ENCODE peak calls at places on chromosome 19, in ten cellular contexts. E is IMR-90; O is Peyer's patch; M is neuronal stem cell; N is adrenal gland; L is upper lobe of right lung; P is astrocyte; I is thyroid gland; D is CD4-positive, CD25-positive, alpha-beta regulatory T cell; S is heart left ventricle. B is an unnamed sample.

GRCh38 chr19:54315956-54316355 is 3.0 kb upstream of the LILRA5 start:
- DNase-seq in E (no peak), O (no peak), M (no peak), N (no peak), L (no peak), P (no peak), I (no peak), D (no peak), S (no peak), B (no peak)

GRCh38 chr19:5572556-5573286 is 5.0 kb upstream of the TINCR start:
- DNase-seq in E (no peak), O (peak; percentile 70), M (no peak), N (no peak), L (no peak), P (no peak), I (no peak), D (no peak), S (no peak), B (no peak)

GRCh38 chr19:7815325-7815724 is 14.7 kb upstream of the EVI5L start:
- DNase-seq in E (no peak), O (no peak), M (no peak), N (no peak), L (no peak), P (no peak), I (no peak), D (no peak), S (no peak), B (peak; percentile 81)

GRCh38 chr19:57466489-57466888 is 9.5 kb upstream of the VN1R1 start:
- DNase-seq in E (no peak), O (no peak), M (no peak), N (no peak), L (no peak), P (no peak), I (no peak), D (no peak), S (peak; percentile 59), B (no peak)

GRCh38 chr19:50898018-50898417 is 13.2 kb downstream of the KLK4 start:
- DNase-seq in E (no peak), O (no peak), M (no peak), N (no peak), L (no peak), P (no peak), I (no peak), D (no peak), S (no peak), B (no peak)

GRCh38 chr19:55161571-55162322 is 4.2 kb upstream of the TNNI3 start:
- DNase-seq in E (no peak), O (no peak), M (no peak), N (no peak), L (no peak), P (no peak), I (no peak), D (no peak), S (no peak), B (no peak)

GRCh38 chr19:19661675-19662251 is 1.7 kb downstream of the ATP13A1 start:
- DNase-seq in E (no peak), O (peak; percentile 70), M (no peak), N (no peak), L (no peak), P (no peak), I (no peak), D (peak; percentile 45), S (no peak), B (peak; percentile 79)

GRCh38 chr19:18677156-18677555 is 6.3 kb upstream of the CRTC1 start:
- DNase-seq in E (no peak), O (no peak), M (no peak), N (no peak), L (no peak), P (no peak), I (no peak), D (no peak), S (no peak), B (no peak)

GRCh38 chr19:16117594-16118033 is 5.9 kb downstream of the RAB8A start:
- DNase-seq in E (no peak), O (peak; percentile 67), M (no peak), N (no peak), L (no peak), P (no peak), I (no peak), D (no peak), S (no peak), B (peak; percentile 84)

GRCh38 chr19:2254052-2254872 is 2.0 kb downstream of the JSRP1 start:
- DNase-seq in E (peak; percentile 23), O (no peak), M (peak; percentile 67), N (no peak), L (no peak), P (no peak), I (no peak), D (no peak), S (no peak), B (no peak)

DNA sequence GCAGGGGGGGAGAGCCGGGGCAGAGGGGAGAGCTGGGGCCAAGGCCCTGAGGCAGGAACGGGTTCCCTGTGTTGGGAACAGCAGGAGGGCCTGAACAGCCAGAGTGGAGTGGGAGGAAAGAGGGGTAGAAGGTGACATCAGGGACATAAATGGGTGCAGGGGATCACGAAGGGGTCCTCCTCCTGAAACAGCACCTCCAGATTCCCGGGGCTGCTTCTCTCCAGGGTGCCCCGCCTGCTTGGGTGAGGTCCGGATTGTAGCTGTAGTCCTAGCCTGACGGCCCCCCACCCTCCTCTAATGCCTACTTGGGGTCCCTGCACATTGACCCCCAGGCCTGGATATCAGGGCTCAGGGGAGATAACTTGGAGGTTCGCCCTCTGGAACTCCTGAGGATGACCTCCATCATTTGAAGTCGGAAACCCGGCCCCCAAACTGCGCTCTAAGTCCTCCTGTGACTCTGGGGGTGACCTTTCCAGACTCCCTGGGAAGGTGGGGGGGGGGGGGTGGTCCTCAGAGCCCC is 473 bp upstream of the SCN1B start:
- DNase-seq in E (no peak), O (no peak), M (no peak), N (no peak), L (no peak), P (no peak), I (no peak), D (no peak), S (no peak), B (no peak)
- H3K27ac ChIP-seq in E (no peak overlapping the region), O (no peak overlapping the region), M (no peak overlapping the region), N (no peak overlapping the region), L (no peak overlapping the region), P (no peak overlapping the region), I (no peak overlapping the region), D (no peak overlapping the region), S (peak overlapping the region; percentile 46), B (no peak overlapping the region)

DNA sequence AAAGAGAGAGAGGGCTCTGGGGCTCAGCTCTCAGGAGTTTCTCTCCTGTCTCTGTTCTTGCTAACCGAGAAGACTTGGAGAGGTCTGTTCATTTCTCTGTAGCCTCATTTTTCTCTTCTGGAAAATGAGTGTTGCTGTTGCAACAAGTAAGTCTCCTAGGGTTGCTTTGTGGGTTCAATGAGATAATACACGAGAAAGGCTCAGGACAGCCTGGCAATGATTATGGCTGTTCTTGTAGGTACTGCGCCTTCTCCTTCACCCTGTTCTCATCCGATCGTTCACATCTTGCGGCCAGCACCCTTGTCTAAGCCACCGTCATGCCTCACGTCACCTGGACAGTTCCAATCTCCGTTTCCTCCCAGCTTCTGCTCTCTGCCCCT is 4.1 kb downstream of the C5AR1 start:
- DNase-seq in E (no peak), O (no peak), M (no peak), N (no peak), L (no peak), P (no peak), I (no peak), D (no peak), S (no peak), B (no peak)
- H3K27ac ChIP-seq in E (no peak overlapping the region), O (no peak overlapping the region), M (no peak overlapping the region), N (no peak overlapping the region), L (no peak overlapping the region), P (no peak overlapping the region), I (no peak overlapping the region), D (no peak overlapping the region), S (peak overlapping the region; percentile 92), B (peak overlapping the region; percentile 85)

GRCh38 chr19:38561658-38562057 is 56.1 kb downstream of the MAP4K1 start:
- DNase-seq in E (no peak), O (no peak), M (no peak), N (no peak), L (no peak), P (no peak), I (no peak), D (no peak), S (no peak), B (no peak)

GRCh38 chr19:38561053-38561606 is 56.6 kb downstream of the MAP4K1 start:
- DNase-seq in E (no peak), O (no peak), M (no peak), N (no peak), L (no peak), P (no peak), I (no peak), D (no peak), S (no peak), B (no peak)

GRCh38 chr19:38562096-38562495 is 55.7 kb downstream of the MAP4K1 start:
- DNase-seq in E (no peak), O (no peak), M (no peak), N (no peak), L (no peak), P (no peak), I (no peak), D (no peak), S (no peak), B (no peak)

GRCh38 chr19:38557205-38557799 is 60.5 kb downstream of the MAP4K1 start:
- DNase-seq in E (no peak), O (peak; percentile 79), M (no peak), N (no peak), L (peak; percentile 72), P (no peak), I (no peak), D (no peak), S (no peak), B (peak; percentile 85)

GRCh38 chr19:38559428-38560401 is 58.0 kb downstream of the MAP4K1 start:
- DNase-seq in E (no peak), O (peak; percentile 62), M (no peak), N (no peak), L (no peak), P (peak; percentile 22), I (peak; percentile 22), D (no peak), S (no peak), B (peak; percentile 69)
- H3K27ac ChIP-seq in E (no peak overlapping the region), O (no peak overlapping the region), M (no peak overlapping the region), N (no peak overlapping the region), L (no peak overlapping the region), P (no peak overlapping the region), I (peak overlapping the region; percentile 38), D (peak overlapping the region; percentile 43), S (peak overlapping the region; percentile 58), B (peak overlapping the region; percentile 49)

DNA sequence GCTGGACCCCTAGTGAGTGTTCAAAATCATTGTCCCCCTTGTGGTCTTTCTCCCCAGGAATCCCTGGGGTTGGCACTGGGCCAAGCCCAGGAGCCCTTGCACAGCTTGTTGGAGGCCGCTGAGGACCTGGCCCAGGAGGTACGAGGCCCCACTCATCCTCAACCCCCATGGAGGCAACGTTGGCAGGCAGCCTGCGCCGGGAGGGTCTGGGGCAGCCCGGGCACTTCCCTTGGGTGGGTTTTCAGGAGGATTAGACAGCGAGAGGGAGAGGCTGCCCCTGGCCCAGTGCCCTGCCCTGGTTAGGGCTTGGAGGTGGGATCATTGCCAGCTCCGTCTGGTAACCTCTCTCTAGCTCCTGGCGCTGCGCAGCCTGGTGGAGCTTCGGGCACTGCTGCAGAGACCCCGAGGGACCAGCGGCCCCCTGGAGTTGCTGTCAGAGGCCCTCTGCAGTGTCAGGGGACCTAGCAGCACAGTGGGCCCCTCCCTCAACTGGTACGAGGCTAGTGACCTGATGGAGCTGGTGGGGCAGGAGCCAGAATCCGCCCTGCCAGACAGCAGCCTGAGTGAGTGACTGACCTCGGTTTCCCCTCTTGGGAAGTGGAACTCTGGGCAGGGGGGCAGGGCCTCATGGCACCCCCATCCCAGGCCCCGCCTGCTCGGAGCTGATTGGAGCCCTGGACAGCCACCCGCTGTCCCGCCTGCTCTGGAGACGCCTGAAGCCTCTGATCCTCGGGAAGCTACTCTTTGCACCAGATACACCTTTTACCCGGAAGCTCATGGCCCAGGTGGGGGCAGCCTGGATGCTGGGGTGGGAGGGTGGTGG is 3.0 kb downstream of the ABCA7 start:
- DNase-seq in E (no peak), O (no peak), M (no peak), N (no peak), L (no peak), P (no peak), I (peak; percentile 67), D (no peak), S (no peak), B (peak; percentile 75)
- H3K27ac ChIP-seq in E (no peak overlapping the region), O (peak overlapping the region; percentile 69), M (no peak overlapping the region), N (no peak overlapping the region), L (no peak overlapping the region), P (no peak overlapping the region), I (no peak overlapping the region), D (no peak overlapping the region), S (no peak overlapping the region), B (no peak overlapping the region)